ENCODE peak calls at places on chromosomes 5 and 9, in four cellular contexts. P is K562, Z is H1, T is GM12878. C is an unnamed sample.

GRCh38 chr5:66993448-66993847 is 203.2 kb downstream of the CD180 start:
- DNase-seq in P (no peak), Z (no peak), T (no peak), C (no peak)

GRCh38 chr9:91245432-91246313 is 116.0 kb downstream of the AUH start:
- DNase-seq in P (peak), Z (no peak), T (no peak), C (no peak)

GRCh38 chr9:103837940-103838339 is 256.2 kb upstream of the SMC2 start:
- DNase-seq in P (no peak), Z (peak), T (no peak), C (no peak)

GRCh38 chr9:91155746-91156145 is 206.0 kb downstream of the AUH start:
- DNase-seq in P (no peak), Z (no peak), T (no peak), C (no peak)

GRCh38 chr9:6354072-6354686 is 26.0 kb downstream of the TPD52L3 start:
- DNase-seq in P (peak), Z (peak), T (peak), C (peak)

GRCh38 chr5:62100201-62100600 is 205.8 kb upstream of the KIF2A start:
- DNase-seq in P (no peak), Z (no peak), T (no peak), C (no peak)

GRCh38 chr9:94800424-94801117 is 74.1 kb downstream of the AOPEP start:
- DNase-seq in P (no peak), Z (no peak), T (no peak), C (no peak)

GRCh38 chr5:88787856-88788255 is 95.1 kb downstream of the MEF2C start:
- DNase-seq in P (no peak), Z (no peak), T (no peak), C (no peak)

GRCh38 chr9:109401990-109402318 is 81.1 kb upstream of the EPB41L4B start:
- DNase-seq in P (no peak), Z (no peak), T (no peak), C (no peak)

GRCh38 chr9:119050281-119050680 is 319.0 kb downstream of the BRINP1 start:
- DNase-seq in P (no peak), Z (no peak), T (no peak), C (no peak)

GRCh38 chr9:105299190-105299854 is 54.9 kb downstream of the SLC44A1 start:
- DNase-seq in P (peak), Z (no peak), T (no peak), C (no peak)

GRCh38 chr5:43065384-43066230 is 25.5 kb upstream of the ANXA2R start:
- DNase-seq in P (peak), Z (no peak), T (no peak), C (no peak)

GRCh38 chr9:120935383-120935857 is 8.8 kb upstream of the TRAF1 start:
- DNase-seq in P (peak), Z (no peak), T (no peak), C (peak)

GRCh38 chr9:87498046-87498815 is 564 bp downstream of the DAPK1 start:
- DNase-seq in P (peak), Z (no peak), T (no peak), C (peak)

GRCh38 chr9:130450344-130451003 is 5.7 kb downstream of the ASS1 start:
- DNase-seq in P (no peak), Z (no peak), T (no peak), C (no peak)

GRCh38 chr5:55856511-55857246 is 5.5 kb downstream of the IL31RA start:
- DNase-seq in P (no peak), Z (no peak), T (no peak), C (no peak)

GRCh38 chr9:136831002-136831719 is 11.1 kb upstream of the AJM1 start:
- DNase-seq in P (no peak), Z (no peak), T (no peak), C (no peak)

GRCh38 chr5:62722360-62722759 is 143.7 kb downstream of the LRRC70 start:
- DNase-seq in P (peak), Z (no peak), T (no peak), C (no peak)

DNA sequence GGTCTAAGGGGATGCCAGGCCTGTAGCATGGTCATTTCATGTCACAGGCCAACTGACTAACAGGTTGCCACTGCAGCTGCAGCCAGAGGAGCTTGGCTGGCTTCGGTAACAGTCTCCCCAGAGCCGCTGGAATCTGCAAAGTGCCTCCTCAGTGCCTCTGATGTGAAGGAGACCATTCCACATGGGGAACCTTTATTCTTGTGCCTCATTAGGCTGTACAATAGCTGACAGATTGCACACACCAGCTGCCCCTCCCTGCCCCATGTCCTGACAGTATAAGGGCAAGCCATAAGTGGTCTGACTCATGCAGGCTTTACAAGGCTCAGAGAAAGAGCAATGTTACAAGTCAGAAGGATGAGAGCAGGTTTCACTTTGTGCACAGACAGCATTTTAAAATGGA is 468.0 kb downstream of the TMEM232 start:
- DNase-seq in P (no peak), Z (no peak), T (no peak), C (no peak)
- TF ChIP-seq NRF1 in P (no peak), Z (no peak), T (no peak), C (no peak)

GRCh38 chr9:128152133-128152780 is 3.0 kb downstream of the LCN2 start:
- DNase-seq in P (no peak), Z (no peak), T (no peak), C (no peak)
- TF ChIP-seq NRF1 in P (no peak), Z (no peak), T (no peak), C (no peak)

DNA sequence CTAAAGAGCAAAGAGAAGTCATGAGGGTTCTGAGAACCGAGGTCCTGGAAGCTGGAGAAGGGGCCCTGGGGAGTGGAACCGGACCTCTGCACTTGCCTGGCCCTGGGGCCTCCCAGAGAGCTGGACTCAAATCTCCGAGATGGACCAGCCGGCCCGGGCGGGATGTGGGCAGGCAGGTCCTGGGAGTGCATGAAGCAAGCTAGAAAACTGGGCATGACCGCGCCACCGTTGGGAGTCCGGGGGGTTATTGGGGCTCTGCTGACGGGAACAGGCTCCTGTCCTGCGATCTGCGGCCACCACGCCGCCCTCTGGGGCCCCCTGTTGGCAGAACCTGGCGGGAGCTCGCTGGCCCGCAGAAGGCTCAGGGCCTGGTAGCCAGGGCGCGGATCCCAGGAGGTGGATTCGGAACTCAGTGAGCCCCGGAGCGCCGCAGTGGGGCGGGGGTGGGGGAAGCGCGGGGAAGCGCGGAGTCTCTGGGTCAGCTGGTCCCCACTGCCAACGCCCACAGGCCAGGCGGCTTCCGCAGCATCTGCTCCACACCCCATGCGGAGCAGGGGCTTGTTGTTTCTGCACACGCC is 150.6 kb downstream of the ERCC6L2 start:
- DNase-seq in P (peak), Z (peak), T (no peak), C (peak)
- TF ChIP-seq NRF1 in P (no peak), Z (no peak), T (no peak), C (no peak)

DNA sequence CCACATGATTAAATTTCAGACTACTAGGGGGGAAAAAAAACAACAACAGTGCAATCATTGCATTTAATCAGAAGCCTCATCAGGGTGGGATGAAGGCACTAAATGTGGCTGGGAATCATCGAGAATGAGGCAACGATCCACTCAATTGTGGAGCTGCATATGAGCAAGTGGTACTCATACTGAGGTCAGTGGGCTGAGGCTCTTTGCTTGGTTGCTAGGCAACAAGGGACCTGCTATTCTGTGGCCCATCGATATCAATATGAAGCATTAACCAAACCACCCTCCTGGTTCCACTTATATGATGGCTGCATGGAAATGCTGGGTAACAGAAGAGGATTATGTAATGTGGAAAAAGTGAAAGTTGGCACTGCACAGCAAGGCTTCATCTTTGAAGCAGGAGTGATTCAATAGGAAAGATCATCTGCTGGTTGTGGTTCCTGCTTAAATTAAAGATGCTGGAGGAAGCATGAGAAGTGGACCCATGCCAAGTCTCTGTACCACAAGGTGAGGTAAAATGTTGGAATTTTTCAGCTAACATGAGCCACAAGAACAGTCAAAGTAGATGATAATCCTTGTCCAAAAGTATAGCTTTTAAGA is 159.8 kb upstream of the HMHB1 start:
- DNase-seq in P (no peak), Z (no peak), T (no peak), C (no peak)
- TF ChIP-seq NRF1 in P (no peak), Z (no peak), T (no peak), C (no peak)

GRCh38 chr5:148384389-148384756 is 615 bp downstream of the FBXO38 start:
- DNase-seq in P (peak), Z (no peak), T (no peak), C (peak)
- TF ChIP-seq NRF1 in P (no peak), Z (no peak), T (no peak), C (no peak)

DNA sequence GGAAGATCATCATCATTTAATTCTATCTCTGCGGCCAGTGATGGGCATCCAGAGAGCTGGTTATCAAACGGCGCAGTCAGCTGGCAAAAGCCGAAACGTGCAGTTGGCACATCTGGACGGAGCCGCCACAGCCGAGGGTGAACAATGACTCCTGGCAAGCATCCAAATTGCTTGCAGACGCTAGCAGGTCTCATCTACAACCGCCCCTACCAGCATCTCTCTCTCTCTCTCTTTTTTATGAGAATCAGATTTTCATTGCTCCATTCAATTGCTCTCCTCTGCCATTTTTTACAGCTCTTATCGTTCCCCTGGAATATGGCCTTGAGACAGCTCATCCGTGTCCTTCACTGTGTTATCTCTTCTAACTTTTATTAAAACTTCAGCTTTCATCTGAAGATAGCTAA is 165.2 kb downstream of the MAPKAP1 start:
- DNase-seq in P (no peak), Z (no peak), T (no peak), C (peak)
- TF ChIP-seq NRF1 in P (no peak), Z (no peak), T (no peak), C (no peak)

GRCh38 chr5:110034076-110034475 is 344.3 kb downstream of the MAN2A1 start:
- DNase-seq in P (no peak), Z (no peak), T (no peak), C (no peak)

GRCh38 chr5:110027527-110028322 is 338.0 kb downstream of the MAN2A1 start:
- DNase-seq in P (no peak), Z (no peak), T (no peak), C (no peak)

GRCh38 chr5:110032386-110032785 is 342.7 kb downstream of the MAN2A1 start:
- DNase-seq in P (no peak), Z (no peak), T (no peak), C (no peak)

GRCh38 chr5:110031402-110032140 is 341.8 kb downstream of the MAN2A1 start:
- DNase-seq in P (no peak), Z (no peak), T (no peak), C (no peak)
- TF ChIP-seq NRF1 in P (no peak), Z (no peak), T (no peak), C (no peak)

GRCh38 chr5:160180931-160181330 is 48.4 kb upstream of the FABP6 start:
- DNase-seq in P (no peak), Z (no peak), T (no peak), C (no peak)

GRCh38 chr5:160181965-160182622 is 47.2 kb upstream of the FABP6 start:
- DNase-seq in P (peak), Z (no peak), T (no peak), C (no peak)

GRCh38 chr5:160186480-160186879 is 42.8 kb upstream of the FABP6 start:
- DNase-seq in P (no peak), Z (no peak), T (no peak), C (no peak)

GRCh38 chr5:160185954-160186353 is 43.4 kb upstream of the FABP6 start:
- DNase-seq in P (no peak), Z (no peak), T (no peak), C (no peak)

DNA sequence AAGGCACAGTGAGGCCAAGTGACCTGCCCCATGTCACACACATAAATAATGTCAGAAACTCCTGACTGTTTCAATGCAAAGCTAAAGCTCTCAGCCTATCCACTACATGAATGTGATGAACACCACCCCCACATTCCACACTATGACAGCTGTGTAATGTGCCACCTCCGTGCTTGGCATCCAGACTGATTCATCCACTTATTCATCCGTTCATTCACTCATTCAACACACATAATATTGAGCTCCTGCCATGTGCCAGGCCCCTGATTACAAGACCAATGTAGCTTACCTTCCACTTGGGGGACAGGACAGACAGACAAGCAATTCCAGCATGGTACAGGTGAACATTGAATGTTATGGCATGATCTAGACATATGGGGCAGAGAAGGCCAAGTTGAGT is 46.2 kb upstream of the FABP6 start:
- DNase-seq in P (no peak), Z (no peak), T (no peak), C (no peak)
- TF ChIP-seq NRF1 in P (no peak), Z (no peak), T (no peak), C (no peak)